ENCODE peak calls at places on chromosomes 7 and 10, in six cellular contexts. W is NT2/D1; D is ovary; Z is EL; U is MCF 10A; B is activated T-cell treated with anti-CD3 and anti-CD28 coated beads, Interleukin-2, amount 50 U/mL, for 24 hours. Q is an unnamed sample.

GRCh38 chr10:2886662-2887061 is 180.7 kb upstream of the PFKP start:
- DNase-seq in W (no peak), B (no peak), U (no peak), Z (no peak), D (no peak), Q (no peak)

GRCh38 chr7:118753464-118753863 is 529.0 kb downstream of the ANKRD7 start:
- DNase-seq in Z (no peak), B (no peak), U (no peak), D (no peak), W (no peak), Q (no peak)

GRCh38 chr10:24701447-24701846 is 22.2 kb downstream of the ARHGAP21 start:
- DNase-seq in B (no peak), U (no peak), W (no peak), D (no peak), Z (peak), Q (no peak)

GRCh38 chr7:4689668-4690067 is 7.6 kb downstream of the FOXK1 start:
- DNase-seq in Z (no peak), B (no peak), D (no peak), W (no peak), U (no peak), Q (no peak)

GRCh38 chr10:17335065-17335464 is 107.0 kb downstream of the VIM start:
- DNase-seq in W (no peak), U (peak), B (no peak), Z (peak), D (no peak), Q (peak)

GRCh38 chr10:100163704-100164621 is 21.9 kb downstream of the ERLIN1 start:
- DNase-seq in Z (no peak), B (no peak), W (no peak), U (no peak), D (no peak), Q (no peak)

GRCh38 chr10:130190737-130191115 is 54.5 kb downstream of the GLRX3 start:
- DNase-seq in U (no peak), B (no peak), D (no peak), Z (no peak), W (no peak), Q (no peak)

GRCh38 chr10:28734940-28735759 is 57.8 kb downstream of the BAMBI start:
- DNase-seq in U (peak), D (no peak), Z (peak), W (peak), B (no peak), Q (peak)

GRCh38 chr7:127447326-127447945 is 54.9 kb upstream of the ZNF800 start:
- DNase-seq in Z (peak), D (no peak), U (peak), B (peak), W (peak), Q (peak)

GRCh38 chr10:13707156-13707881 is 120.6 kb downstream of the PRPF18 start:
- DNase-seq in U (no peak), Z (peak), B (peak), W (peak), D (peak), Q (no peak)

GRCh38 chr10:69474688-69475432 is 23.6 kb downstream of the TSPAN15 start:
- DNase-seq in W (no peak), U (peak), Z (peak), D (no peak), B (no peak), Q (peak)

GRCh38 chr10:43375401-43376020 is 4.1 kb downstream of the FXYD4 start:
- DNase-seq in Z (no peak), W (no peak), D (no peak), U (no peak), B (no peak), Q (no peak)

GRCh38 chr10:12194752-12195271 is 879 bp downstream of the NUDT5 start:
- DNase-seq in B (peak), W (no peak), U (peak), Z (peak), D (peak), Q (no peak)

GRCh38 chr10:1939016-1939415 is 201.7 kb upstream of the ADARB2 start:
- DNase-seq in B (peak), Z (no peak), U (no peak), D (no peak), W (no peak), Q (no peak)

GRCh38 chr10:100939763-100940344 is 27.1 kb downstream of the SLF2 start:
- DNase-seq in D (no peak), Z (peak), B (no peak), U (no peak), W (no peak), Q (no peak)

GRCh38 chr7:151311294-151311864 is 30.2 kb upstream of the NUB1 start:
- DNase-seq in Z (no peak), W (peak), B (no peak), D (no peak), U (peak), Q (no peak)

GRCh38 chr7:111429781-111430180 is 132.5 kb downstream of the IMMP2L start:
- DNase-seq in Z (no peak), D (no peak), U (no peak), W (no peak), B (no peak), Q (no peak)

GRCh38 chr7:29038463-29038862 is 80.3 kb upstream of the TRIL start:
- DNase-seq in W (no peak), U (no peak), Z (peak), B (no peak), D (no peak), Q (no peak)

GRCh38 chr7:19754521-19755116 is 18.8 kb downstream of the TMEM196 start:
- DNase-seq in W (peak), U (peak), D (no peak), Z (peak), B (no peak), Q (no peak)

GRCh38 chr10:33129181-33129928 is 171.3 kb upstream of the ITGB1 start:
- DNase-seq in U (peak), Z (peak), B (no peak), D (no peak), W (no peak), Q (peak)

GRCh38 chr7:107564553-107565298 is 955 bp downstream of the DUS4L start:
- DNase-seq in D (no peak), U (peak), B (no peak), Z (peak), W (no peak), Q (peak)

GRCh38 chr10:93904901-93905300 is 11.1 kb downstream of the SLC35G1 start:
- DNase-seq in U (no peak), D (no peak), W (no peak), B (no peak), Z (no peak), Q (no peak)

GRCh38 chr10:91709394-91709798 is 76.5 kb upstream of the PPP1R3C start:
- DNase-seq in W (no peak), Z (peak), D (no peak), U (peak), B (no peak), Q (no peak)

GRCh38 chr7:122468050-122468449 is 163.5 kb upstream of the FEZF1 start:
- DNase-seq in Z (no peak), U (no peak), D (no peak), B (no peak), W (no peak), Q (no peak)

GRCh38 chr10:59820471-59820870 is 67.2 kb upstream of the MRLN start:
- DNase-seq in U (no peak), D (no peak), B (no peak), W (no peak), Z (no peak), Q (no peak)

GRCh38 chr10:49649294-49649693 is 30.2 kb upstream of the C10orf53 start:
- DNase-seq in Z (peak), D (no peak), W (no peak), U (no peak), B (no peak), Q (no peak)

GRCh38 chr10:118960166-118961090 is 69.1 kb upstream of the NANOS1 start:
- DNase-seq in B (no peak), W (no peak), D (peak), U (peak), Z (no peak), Q (no peak)

GRCh38 chr7:79199266-79199665 is 254.2 kb downstream of the MAGI2 start:
- DNase-seq in Z (no peak), B (no peak), W (no peak), U (peak), D (no peak), Q (no peak)

GRCh38 chr7:130821864-130822263 is 87.9 kb upstream of the KLF14 start:
- DNase-seq in W (no peak), B (no peak), Z (peak), U (no peak), D (no peak), Q (no peak)

GRCh38 chr7:110590415-110590814 is 500.5 kb upstream of the LRRN3 start:
- DNase-seq in Z (no peak), B (no peak), D (no peak), W (no peak), U (no peak), Q (no peak)

GRCh38 chr7:151456782-151457181 is 16.8 kb upstream of the CRYGN start:
- DNase-seq in U (no peak), D (peak), B (peak), W (peak), Z (no peak), Q (no peak)

GRCh38 chr10:73467210-73467609 is 28.6 kb downstream of the PPP3CB start:
- DNase-seq in D (no peak), W (no peak), Z (no peak), B (no peak), U (no peak), Q (no peak)

GRCh38 chr7:44280993-44281721 is 44.2 kb downstream of the CAMK2B start:
- DNase-seq in W (no peak), Z (no peak), B (peak), U (no peak), D (peak), Q (no peak)

GRCh38 chr10:113100299-113100680 is 150.2 kb downstream of the TCF7L2 start:
- DNase-seq in Z (no peak), W (no peak), D (no peak), U (no peak), B (no peak), Q (no peak)